ENCODE peak calls at places on chromosome 4, in five cellular contexts. One of them, this sample, is unnamed. For H3K9me3, the result is how much of the 10 kb centered on the place peaks cover.

GRCh38 chr4:38266616-38267015 is 306.4 kb downstream of the PTTG2 start:
- DNase-seq in lower lobe of right lung: no peak
- DNase-seq in left ventricle myocardium inferior: no peak
- DNase-seq in AG04450: no peak
- DNase-seq in uterus: no peak
- DNase-seq in this sample: no peak

GRCh38 chr4:13656569-13656988 is 29.1 kb upstream of the BOD1L1 start:
- DNase-seq in lower lobe of right lung: peak
- DNase-seq in left ventricle myocardium inferior: peak
- DNase-seq in AG04450: peak
- DNase-seq in uterus: peak
- DNase-seq in this sample: peak

GRCh38 chr4:122692641-122693520 is 39.6 kb upstream of the BBS12 start:
- DNase-seq in lower lobe of right lung: no peak
- DNase-seq in left ventricle myocardium inferior: no peak
- DNase-seq in AG04450: no peak
- DNase-seq in uterus: no peak
- DNase-seq in this sample: no peak

GRCh38 chr4:140568507-140569306 is at the start of gene UCP1:
- DNase-seq in lower lobe of right lung: peak
- DNase-seq in left ventricle myocardium inferior: peak
- DNase-seq in AG04450: no peak
- DNase-seq in uterus: peak
- DNase-seq in this sample: no peak

GRCh38 chr4:125719987-125720386 is 405.2 kb downstream of the FAT4 start:
- DNase-seq in lower lobe of right lung: no peak
- DNase-seq in left ventricle myocardium inferior: no peak
- DNase-seq in AG04450: no peak
- DNase-seq in uterus: no peak
- DNase-seq in this sample: no peak

GRCh38 chr4:183029365-183029764 is 69.7 kb upstream of the WWC2 start:
- DNase-seq in lower lobe of right lung: no peak
- DNase-seq in left ventricle myocardium inferior: no peak
- DNase-seq in AG04450: no peak
- DNase-seq in uterus: no peak
- DNase-seq in this sample: no peak

GRCh38 chr4:143377635-143378099 is 41.0 kb downstream of the GAB1 start:
- DNase-seq in lower lobe of right lung: no peak
- DNase-seq in left ventricle myocardium inferior: no peak
- DNase-seq in AG04450: no peak
- DNase-seq in uterus: no peak
- DNase-seq in this sample: no peak

GRCh38 chr4:183504930-183505555 is at the start of gene ING2:
- DNase-seq in lower lobe of right lung: no peak
- DNase-seq in left ventricle myocardium inferior: peak
- DNase-seq in AG04450: no peak
- DNase-seq in uterus: peak
- DNase-seq in this sample: no peak

GRCh38 chr4:156255608-156256007 is 301.9 kb upstream of the CTSO start:
- DNase-seq in lower lobe of right lung: no peak
- DNase-seq in left ventricle myocardium inferior: no peak
- DNase-seq in AG04450: no peak
- DNase-seq in uterus: no peak
- DNase-seq in this sample: no peak

GRCh38 chr4:1793940-1794808 is 1.1 kb downstream of the FGFR3 start:
- DNase-seq in lower lobe of right lung: no peak
- DNase-seq in left ventricle myocardium inferior: no peak
- DNase-seq in AG04450: no peak
- DNase-seq in uterus: no peak
- DNase-seq in this sample: no peak

GRCh38 chr4:52841707-52842456 is 20.2 kb upstream of the RASL11B start:
- DNase-seq in lower lobe of right lung: no peak
- DNase-seq in left ventricle myocardium inferior: peak
- DNase-seq in AG04450: no peak
- DNase-seq in uterus: no peak
- DNase-seq in this sample: no peak

GRCh38 chr4:119498520-119498919 is 130.1 kb downstream of the PDE5A start:
- DNase-seq in lower lobe of right lung: no peak
- DNase-seq in left ventricle myocardium inferior: peak
- DNase-seq in AG04450: no peak
- DNase-seq in uterus: peak
- DNase-seq in this sample: no peak

GRCh38 chr4:71614626-71615025 is 169.3 kb downstream of the GC start:
- DNase-seq in lower lobe of right lung: no peak
- DNase-seq in left ventricle myocardium inferior: no peak
- DNase-seq in AG04450: no peak
- DNase-seq in uterus: no peak
- DNase-seq in this sample: no peak

GRCh38 chr4:33086351-33086900 is 2366.3 kb downstream of the PCDH7 start:
- DNase-seq in lower lobe of right lung: no peak
- DNase-seq in left ventricle myocardium inferior: no peak
- DNase-seq in AG04450: no peak
- DNase-seq in uterus: no peak
- DNase-seq in this sample: no peak

GRCh38 chr4:121034010-121034409 is 38.3 kb downstream of the NDNF start:
- DNase-seq in lower lobe of right lung: no peak
- DNase-seq in left ventricle myocardium inferior: no peak
- DNase-seq in AG04450: no peak
- DNase-seq in uterus: no peak
- DNase-seq in this sample: no peak

GRCh38 chr4:55385201-55385649 is 10.5 kb upstream of the TMEM165 start:
- DNase-seq in lower lobe of right lung: no peak
- DNase-seq in left ventricle myocardium inferior: no peak
- DNase-seq in AG04450: no peak
- DNase-seq in uterus: no peak
- DNase-seq in this sample: no peak

GRCh38 chr4:165625281-165625680 is 246.5 kb downstream of the CPE start:
- DNase-seq in lower lobe of right lung: no peak
- DNase-seq in left ventricle myocardium inferior: no peak
- DNase-seq in AG04450: no peak
- DNase-seq in uterus: no peak
- DNase-seq in this sample: no peak

GRCh38 chr4:21041708-21042107 is 341.4 kb downstream of the PACRGL start:
- DNase-seq in lower lobe of right lung: no peak
- DNase-seq in left ventricle myocardium inferior: no peak
- DNase-seq in AG04450: no peak
- DNase-seq in uterus: no peak
- DNase-seq in this sample: no peak

GRCh38 chr4:158211288-158211687 is 1.0 kb downstream of the TMEM144 start:
- DNase-seq in lower lobe of right lung: no peak
- DNase-seq in left ventricle myocardium inferior: no peak
- DNase-seq in AG04450: no peak
- DNase-seq in uterus: no peak
- DNase-seq in this sample: no peak

GRCh38 chr4:38150021-38150671 is 189.9 kb downstream of the PTTG2 start:
- DNase-seq in lower lobe of right lung: no peak
- DNase-seq in left ventricle myocardium inferior: no peak
- DNase-seq in AG04450: no peak
- DNase-seq in uterus: no peak
- DNase-seq in this sample: no peak

GRCh38 chr4:128835498-128836222 is 26.2 kb downstream of the JADE1 start:
- DNase-seq in lower lobe of right lung: peak
- DNase-seq in left ventricle myocardium inferior: peak
- DNase-seq in AG04450: no peak
- DNase-seq in uterus: peak
- DNase-seq in this sample: no peak

GRCh38 chr4:126906466-126906865 is 726.3 kb upstream of the INTU start:
- DNase-seq in lower lobe of right lung: no peak
- DNase-seq in left ventricle myocardium inferior: no peak
- DNase-seq in AG04450: no peak
- DNase-seq in uterus: no peak
- DNase-seq in this sample: no peak

GRCh38 chr4:98657531-98658286 is 702 bp downstream of the TSPAN5 start:
- DNase-seq in lower lobe of right lung: no peak
- DNase-seq in left ventricle myocardium inferior: peak
- DNase-seq in AG04450: no peak
- DNase-seq in uterus: peak
- DNase-seq in this sample: no peak

GRCh38 chr4:30828290-30828926 is 108.2 kb downstream of the PCDH7 start:
- DNase-seq in lower lobe of right lung: no peak
- DNase-seq in left ventricle myocardium inferior: no peak
- DNase-seq in AG04450: no peak
- DNase-seq in uterus: no peak
- DNase-seq in this sample: no peak

GRCh38 chr4:27154706-27155105 is 294.1 kb downstream of the STIM2 start:
- DNase-seq in lower lobe of right lung: no peak
- DNase-seq in left ventricle myocardium inferior: no peak
- DNase-seq in AG04450: no peak
- DNase-seq in uterus: no peak
- DNase-seq in this sample: no peak

DNA sequence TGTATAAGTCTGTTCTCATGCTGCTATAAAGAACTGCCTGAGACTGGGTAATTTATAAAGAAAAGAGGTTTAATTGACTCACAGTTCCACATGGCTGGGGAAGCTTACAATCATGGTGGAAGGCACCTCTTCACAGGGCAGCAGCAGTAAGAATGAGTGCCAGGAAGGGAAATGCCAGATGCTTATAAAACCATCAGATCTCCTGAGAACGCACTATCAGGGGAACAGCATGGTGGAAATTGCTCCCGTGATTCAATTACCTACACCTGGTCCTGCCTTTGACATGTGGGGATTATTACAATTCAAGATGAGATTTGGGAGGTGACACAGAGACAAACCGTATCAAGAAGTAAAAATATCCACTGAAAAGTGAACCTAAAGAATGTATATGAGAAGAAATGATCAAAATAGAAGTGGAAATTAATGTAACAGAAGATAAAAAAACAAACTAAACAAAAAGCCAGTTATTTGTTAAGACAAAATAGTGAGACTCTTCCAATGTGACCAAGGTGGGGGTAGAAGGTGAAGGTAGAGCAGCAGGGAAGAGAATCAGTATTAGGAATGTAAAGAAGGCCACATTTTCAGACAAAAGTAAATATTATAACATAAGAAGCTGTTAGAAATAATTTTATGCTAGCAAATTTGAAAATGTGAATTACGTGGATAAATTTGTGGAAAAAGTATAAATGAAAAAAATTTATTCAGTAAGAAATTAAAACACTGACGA is 372.9 kb downstream of the NKX6-1 start:
- DNase-seq in lower lobe of right lung: no peak
- DNase-seq in left ventricle myocardium inferior: no peak
- DNase-seq in AG04450: no peak
- DNase-seq in uterus: no peak
- DNase-seq in this sample: no peak
- H3K9me3 ChIP-seq in lower lobe of right lung: under half
- H3K9me3 ChIP-seq in left ventricle myocardium inferior: under half
- H3K9me3 ChIP-seq in AG04450: under half
- H3K9me3 ChIP-seq in uterus: under half
- H3K9me3 ChIP-seq in this sample: under half

DNA sequence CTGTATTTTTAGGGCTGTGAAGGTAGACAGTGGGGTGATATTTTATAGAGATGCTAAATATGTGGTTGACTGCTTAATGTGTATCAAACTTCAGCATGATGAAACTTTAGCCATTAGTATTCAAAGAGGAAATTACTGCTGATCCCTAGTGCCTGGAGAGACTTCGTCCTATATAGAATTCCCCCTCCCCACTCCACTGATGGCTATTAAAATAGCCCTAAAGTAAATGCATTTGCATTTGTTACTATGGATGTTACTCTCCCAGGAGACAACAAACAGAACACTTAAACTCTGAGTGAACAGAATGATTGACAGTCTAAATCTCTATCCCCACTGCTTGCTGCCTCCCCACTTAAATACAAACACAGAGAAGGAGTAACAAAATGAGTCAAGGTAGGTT is 39.1 kb downstream of the ADGRL3 start:
- DNase-seq in lower lobe of right lung: no peak
- DNase-seq in left ventricle myocardium inferior: no peak
- DNase-seq in AG04450: no peak
- DNase-seq in uterus: no peak
- DNase-seq in this sample: no peak
- H3K9me3 ChIP-seq in lower lobe of right lung: under half
- H3K9me3 ChIP-seq in left ventricle myocardium inferior: under half
- H3K9me3 ChIP-seq in AG04450: under half
- H3K9me3 ChIP-seq in uterus: under half
- H3K9me3 ChIP-seq in this sample: under half

GRCh38 chr4:92253986-92254671 is 49.6 kb upstream of the GRID2 start:
- DNase-seq in lower lobe of right lung: no peak
- DNase-seq in left ventricle myocardium inferior: no peak
- DNase-seq in AG04450: no peak
- DNase-seq in uterus: no peak
- DNase-seq in this sample: no peak
- H3K9me3 ChIP-seq in lower lobe of right lung: under half
- H3K9me3 ChIP-seq in left ventricle myocardium inferior: half or more
- H3K9me3 ChIP-seq in AG04450: under half
- H3K9me3 ChIP-seq in uterus: under half
- H3K9me3 ChIP-seq in this sample: under half

DNA sequence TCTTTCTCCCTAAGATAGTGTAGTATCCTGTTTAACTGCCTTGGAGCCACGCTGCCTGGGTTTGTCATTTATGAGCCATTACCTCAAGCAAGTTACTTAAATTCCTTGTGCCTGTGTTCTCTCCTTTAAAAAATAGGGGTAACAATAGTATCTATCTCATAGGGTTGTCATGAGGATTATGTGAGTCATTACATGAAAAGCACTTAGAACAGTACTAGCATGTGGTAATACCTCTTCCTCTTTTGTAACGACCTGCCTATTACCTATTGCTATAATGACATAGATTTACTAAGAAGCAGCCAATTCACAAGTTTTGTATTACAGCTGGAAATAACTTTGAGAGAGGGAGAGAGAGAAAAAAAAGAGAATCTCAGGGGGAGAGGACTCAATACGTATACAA is 834.7 kb downstream of the RAPGEF2 start:
- DNase-seq in lower lobe of right lung: no peak
- DNase-seq in left ventricle myocardium inferior: no peak
- DNase-seq in AG04450: no peak
- DNase-seq in uterus: no peak
- DNase-seq in this sample: no peak
- H3K9me3 ChIP-seq in lower lobe of right lung: under half
- H3K9me3 ChIP-seq in left ventricle myocardium inferior: under half
- H3K9me3 ChIP-seq in AG04450: under half
- H3K9me3 ChIP-seq in uterus: under half
- H3K9me3 ChIP-seq in this sample: under half

GRCh38 chr4:58081356-58081755 is 971.2 kb upstream of the IGFBP7 start:
- DNase-seq in lower lobe of right lung: no peak
- DNase-seq in left ventricle myocardium inferior: no peak
- DNase-seq in AG04450: no peak
- DNase-seq in uterus: no peak
- DNase-seq in this sample: no peak

GRCh38 chr4:58074382-58074781 is 964.2 kb upstream of the IGFBP7 start:
- DNase-seq in lower lobe of right lung: no peak
- DNase-seq in left ventricle myocardium inferior: no peak
- DNase-seq in AG04450: no peak
- DNase-seq in uterus: no peak
- DNase-seq in this sample: no peak

DNA sequence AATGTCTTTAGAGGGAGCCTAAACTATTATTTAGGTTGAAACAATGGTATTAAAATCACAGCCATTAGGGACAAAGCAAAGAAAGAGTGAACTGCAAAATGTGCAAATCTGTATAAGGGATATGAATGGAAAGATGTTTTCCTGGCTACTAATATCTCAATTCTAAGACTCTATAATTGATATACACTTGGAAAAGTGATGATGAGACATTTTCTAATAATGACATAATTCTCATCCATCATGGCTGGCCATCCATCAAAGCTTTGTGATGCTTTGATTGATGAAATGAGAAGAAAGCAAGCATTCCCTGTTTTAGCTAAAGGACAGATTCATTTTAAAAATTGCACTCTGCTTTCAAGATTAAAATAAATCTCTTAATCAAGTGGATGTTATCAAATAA is 965.5 kb upstream of the IGFBP7 start:
- DNase-seq in lower lobe of right lung: no peak
- DNase-seq in left ventricle myocardium inferior: no peak
- DNase-seq in AG04450: no peak
- DNase-seq in uterus: no peak
- DNase-seq in this sample: no peak
- H3K9me3 ChIP-seq in lower lobe of right lung: under half
- H3K9me3 ChIP-seq in left ventricle myocardium inferior: under half
- H3K9me3 ChIP-seq in AG04450: under half
- H3K9me3 ChIP-seq in uterus: under half
- H3K9me3 ChIP-seq in this sample: under half